ENCODE peak calls at places on chromosomes 4 and X, in seven cellular contexts. One of them, this sample, is unnamed.

GRCh38 chr4:7842384-7843279 is 97.0 kb downstream of the AFAP1 start:
- DNase-seq in GM23338: no peak
- DNase-seq in MCF 10A: peak
- DNase-seq in OCI-LY7: no peak
- DNase-seq in GM20000: no peak
- DNase-seq in H9: no peak
- DNase-seq in AG04450: peak
- DNase-seq in this sample: no peak

GRCh38 chr4:140755811-140756291 is 334 bp downstream of the TBC1D9 start:
- DNase-seq in OCI-LY7: peak
- DNase-seq in GM23338: peak
- DNase-seq in MCF 10A: peak
- DNase-seq in H9: peak
- DNase-seq in GM20000: peak
- DNase-seq in AG04450: no peak
- DNase-seq in this sample: no peak

GRCh38 chr4:142091085-142091513 is 454.7 kb downstream of the IL15 start:
- DNase-seq in AG04450: peak
- DNase-seq in MCF 10A: peak
- DNase-seq in OCI-LY7: no peak
- DNase-seq in H9: no peak
- DNase-seq in GM23338: no peak
- DNase-seq in GM20000: no peak
- DNase-seq in this sample: no peak

GRCh38 chrX:28665778-28666177 is 78.5 kb downstream of the IL1RAPL1 start:
- DNase-seq in GM20000: no peak
- DNase-seq in OCI-LY7: no peak
- DNase-seq in AG04450: no peak
- DNase-seq in GM23338: no peak
- DNase-seq in H9: no peak
- DNase-seq in MCF 10A: no peak
- DNase-seq in this sample: no peak

GRCh38 chr4:183610613-183611012 is 48.4 kb downstream of the RWDD4 start:
- DNase-seq in MCF 10A: no peak
- DNase-seq in GM20000: no peak
- DNase-seq in OCI-LY7: no peak
- DNase-seq in H9: no peak
- DNase-seq in GM23338: no peak
- DNase-seq in AG04450: no peak
- DNase-seq in this sample: no peak

GRCh38 chr4:121950680-121951569 is 935 bp downstream of the TRPC3 start:
- DNase-seq in GM23338: peak
- DNase-seq in OCI-LY7: no peak
- DNase-seq in MCF 10A: peak
- DNase-seq in GM20000: peak
- DNase-seq in H9: peak
- DNase-seq in AG04450: no peak
- DNase-seq in this sample: no peak

GRCh38 chrX:154380153-154380552 is 1.1 kb downstream of the EMD start:
- DNase-seq in AG04450: no peak
- DNase-seq in MCF 10A: no peak
- DNase-seq in GM23338: no peak
- DNase-seq in OCI-LY7: no peak
- DNase-seq in GM20000: no peak
- DNase-seq in H9: no peak
- DNase-seq in this sample: no peak

GRCh38 chr4:184310171-184310567 is 92.5 kb upstream of the ENPP6 start:
- DNase-seq in H9: peak
- DNase-seq in MCF 10A: peak
- DNase-seq in GM23338: peak
- DNase-seq in GM20000: peak
- DNase-seq in AG04450: no peak
- DNase-seq in OCI-LY7: peak
- DNase-seq in this sample: peak

GRCh38 chr4:71827811-71828210 is 43.9 kb upstream of the GC start:
- DNase-seq in MCF 10A: no peak
- DNase-seq in GM23338: peak
- DNase-seq in H9: peak
- DNase-seq in OCI-LY7: no peak
- DNase-seq in AG04450: no peak
- DNase-seq in GM20000: no peak
- DNase-seq in this sample: no peak

GRCh38 chr4:147984065-147984777 is 252.3 kb downstream of the ARHGAP10 start:
- DNase-seq in GM20000: peak
- DNase-seq in OCI-LY7: peak
- DNase-seq in H9: peak
- DNase-seq in MCF 10A: peak
- DNase-seq in GM23338: peak
- DNase-seq in AG04450: peak
- DNase-seq in this sample: no peak

GRCh38 chrX:114582698-114583395 is 1.0 kb upstream of the HTR2C start:
- DNase-seq in OCI-LY7: no peak
- DNase-seq in GM20000: no peak
- DNase-seq in H9: peak
- DNase-seq in MCF 10A: no peak
- DNase-seq in GM23338: peak
- DNase-seq in AG04450: no peak
- DNase-seq in this sample: no peak

GRCh38 chrX:23742174-23742692 is 843 bp downstream of the ACOT9 start:
- DNase-seq in MCF 10A: peak
- DNase-seq in GM20000: peak
- DNase-seq in H9: peak
- DNase-seq in AG04450: no peak
- DNase-seq in GM23338: peak
- DNase-seq in OCI-LY7: peak
- DNase-seq in this sample: no peak

GRCh38 chr4:7433376-7434140 is 1.2 kb downstream of the PSAPL1 start:
- DNase-seq in H9: no peak
- DNase-seq in OCI-LY7: no peak
- DNase-seq in GM23338: no peak
- DNase-seq in MCF 10A: no peak
- DNase-seq in AG04450: no peak
- DNase-seq in GM20000: no peak
- DNase-seq in this sample: no peak

GRCh38 chr4:128802680-128803628 is 6.5 kb upstream of the JADE1 start:
- DNase-seq in H9: peak
- DNase-seq in GM20000: no peak
- DNase-seq in OCI-LY7: no peak
- DNase-seq in MCF 10A: no peak
- DNase-seq in AG04450: no peak
- DNase-seq in GM23338: peak
- DNase-seq in this sample: no peak
- TF ChIP-seq CTCF in H9: no peak
- TF ChIP-seq CTCF in GM20000: no peak
- TF ChIP-seq CTCF in OCI-LY7: no peak
- TF ChIP-seq CTCF in MCF 10A: no peak
- TF ChIP-seq CTCF in AG04450: no peak
- TF ChIP-seq CTCF in GM23338: no peak
- TF ChIP-seq CTCF in this sample: no peak

DNA sequence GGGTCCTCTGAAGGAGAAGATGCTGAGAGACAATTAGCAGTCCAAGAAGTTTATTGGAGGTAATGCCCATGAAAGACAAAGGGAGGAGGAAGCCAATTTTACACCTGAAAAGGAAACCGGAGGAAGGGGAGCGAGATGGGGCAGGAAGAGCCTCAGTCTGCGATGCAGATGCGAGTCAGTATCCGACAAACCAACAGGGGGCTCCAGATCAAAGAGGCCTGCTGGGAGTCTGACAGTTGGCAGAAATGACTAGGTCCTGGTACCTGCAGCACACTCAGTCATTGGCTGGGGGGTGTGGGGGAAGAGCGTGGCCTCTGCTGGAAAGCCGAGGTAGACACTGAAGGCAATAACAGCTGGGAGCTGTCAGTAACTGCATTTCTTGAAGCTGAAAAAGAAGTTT is 231.1 kb upstream of the CENPE start:
- DNase-seq in GM20000: peak
- DNase-seq in OCI-LY7: no peak
- DNase-seq in H9: peak
- DNase-seq in GM23338: peak
- DNase-seq in MCF 10A: no peak
- DNase-seq in AG04450: no peak
- DNase-seq in this sample: no peak
- TF ChIP-seq CTCF in GM20000: no peak
- TF ChIP-seq CTCF in OCI-LY7: peak
- TF ChIP-seq CTCF in H9: peak
- TF ChIP-seq CTCF in GM23338: peak
- TF ChIP-seq CTCF in MCF 10A: no peak
- TF ChIP-seq CTCF in AG04450: no peak
- TF ChIP-seq CTCF in this sample: no peak

GRCh38 chrX:46374371-46374770 is 170.8 kb downstream of the ZNF674 start:
- DNase-seq in AG04450: no peak
- DNase-seq in OCI-LY7: no peak
- DNase-seq in GM23338: no peak
- DNase-seq in MCF 10A: no peak
- DNase-seq in H9: no peak
- DNase-seq in GM20000: no peak
- DNase-seq in this sample: no peak

GRCh38 chrX:46375831-46376230 is 169.4 kb downstream of the ZNF674 start:
- DNase-seq in GM20000: no peak
- DNase-seq in OCI-LY7: no peak
- DNase-seq in AG04450: no peak
- DNase-seq in MCF 10A: no peak
- DNase-seq in GM23338: no peak
- DNase-seq in H9: no peak
- DNase-seq in this sample: no peak

GRCh38 chrX:46381630-46382029 is 163.6 kb downstream of the ZNF674 start:
- DNase-seq in GM20000: peak
- DNase-seq in AG04450: no peak
- DNase-seq in OCI-LY7: peak
- DNase-seq in H9: peak
- DNase-seq in GM23338: peak
- DNase-seq in MCF 10A: peak
- DNase-seq in this sample: no peak

GRCh38 chrX:46380148-46380752 is 165.0 kb downstream of the ZNF674 start:
- DNase-seq in AG04450: no peak
- DNase-seq in MCF 10A: no peak
- DNase-seq in GM20000: no peak
- DNase-seq in GM23338: no peak
- DNase-seq in OCI-LY7: no peak
- DNase-seq in H9: no peak
- DNase-seq in this sample: no peak

DNA sequence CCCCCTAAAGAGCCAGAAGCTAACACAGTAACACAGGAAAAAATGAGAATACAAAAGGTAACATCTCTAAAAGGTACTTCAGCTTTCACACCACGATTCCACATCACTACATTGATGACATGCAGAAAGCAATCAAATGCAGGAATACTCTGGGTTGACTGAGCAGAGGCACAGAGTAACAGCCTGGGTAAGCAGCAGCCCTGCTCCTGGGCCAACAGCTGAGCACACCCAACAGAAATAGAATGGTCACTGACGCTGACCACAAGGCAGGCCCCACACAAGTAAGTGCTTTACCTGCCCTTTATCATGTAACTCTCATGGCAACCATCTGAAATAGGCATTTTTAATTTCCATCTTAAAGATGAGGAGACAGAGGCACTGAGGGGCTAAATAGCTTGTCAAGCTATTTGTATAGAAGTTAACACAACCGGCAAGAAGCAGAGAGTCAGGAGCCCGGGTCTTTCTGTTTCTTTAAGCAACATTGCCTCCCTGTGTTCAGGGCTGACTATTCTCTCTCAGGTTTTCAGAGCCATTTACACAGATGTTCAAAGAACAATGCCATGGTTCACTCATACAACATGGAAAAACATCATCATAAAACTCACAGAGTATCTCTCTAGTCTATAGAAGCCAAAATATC is 168.9 kb downstream of the ZNF674 start:
- DNase-seq in MCF 10A: peak
- DNase-seq in GM23338: peak
- DNase-seq in H9: peak
- DNase-seq in AG04450: peak
- DNase-seq in OCI-LY7: peak
- DNase-seq in GM20000: no peak
- DNase-seq in this sample: no peak
- TF ChIP-seq CTCF in MCF 10A: peak
- TF ChIP-seq CTCF in GM23338: peak
- TF ChIP-seq CTCF in H9: peak
- TF ChIP-seq CTCF in AG04450: peak
- TF ChIP-seq CTCF in OCI-LY7: peak
- TF ChIP-seq CTCF in GM20000: no peak
- TF ChIP-seq CTCF in this sample: no peak

GRCh38 chr4:6392407-6392806 is 80.0 kb downstream of the PPP2R2C start:
- DNase-seq in MCF 10A: no peak
- DNase-seq in GM23338: no peak
- DNase-seq in GM20000: no peak
- DNase-seq in AG04450: no peak
- DNase-seq in H9: no peak
- DNase-seq in OCI-LY7: no peak
- DNase-seq in this sample: no peak

GRCh38 chr4:6393066-6393465 is 79.3 kb downstream of the PPP2R2C start:
- DNase-seq in OCI-LY7: no peak
- DNase-seq in MCF 10A: no peak
- DNase-seq in GM20000: no peak
- DNase-seq in GM23338: no peak
- DNase-seq in H9: no peak
- DNase-seq in AG04450: no peak
- DNase-seq in this sample: no peak

GRCh38 chr4:6390357-6390756 is 82.1 kb downstream of the PPP2R2C start:
- DNase-seq in H9: no peak
- DNase-seq in OCI-LY7: no peak
- DNase-seq in MCF 10A: no peak
- DNase-seq in GM20000: no peak
- DNase-seq in GM23338: no peak
- DNase-seq in AG04450: no peak
- DNase-seq in this sample: no peak

GRCh38 chr4:6391186-6391851 is 81.1 kb downstream of the PPP2R2C start:
- DNase-seq in OCI-LY7: no peak
- DNase-seq in H9: no peak
- DNase-seq in AG04450: no peak
- DNase-seq in GM20000: no peak
- DNase-seq in MCF 10A: peak
- DNase-seq in GM23338: no peak
- DNase-seq in this sample: no peak

DNA sequence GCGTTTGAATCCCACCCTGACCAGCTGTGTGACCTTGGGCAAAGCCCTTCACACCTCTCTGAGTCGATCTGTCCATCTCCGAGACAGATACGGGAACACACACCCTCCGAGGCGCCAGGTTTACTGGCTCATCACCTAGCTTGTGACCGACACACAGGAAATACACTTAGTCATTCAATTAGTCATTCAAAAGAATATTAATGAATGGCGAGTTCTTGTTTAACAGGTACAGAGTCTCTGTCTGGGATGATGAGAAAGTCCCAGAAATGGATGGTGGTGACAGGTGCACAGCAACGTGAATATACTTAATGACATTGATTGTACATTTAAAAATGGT is 80.6 kb downstream of the PPP2R2C start:
- DNase-seq in MCF 10A: peak
- DNase-seq in OCI-LY7: no peak
- DNase-seq in GM23338: no peak
- DNase-seq in AG04450: no peak
- DNase-seq in H9: no peak
- DNase-seq in GM20000: no peak
- DNase-seq in this sample: no peak
- TF ChIP-seq CTCF in MCF 10A: no peak
- TF ChIP-seq CTCF in OCI-LY7: no peak
- TF ChIP-seq CTCF in GM23338: no peak
- TF ChIP-seq CTCF in AG04450: no peak
- TF ChIP-seq CTCF in H9: no peak
- TF ChIP-seq CTCF in GM20000: no peak
- TF ChIP-seq CTCF in this sample: no peak

This sample was measured in natural killer cell.